ENCODE peak calls at places on chromosomes 11 and 22, in ten cellular contexts. V, J, B, K, A, O, I, Y, H and D are unnamed samples.
A peak's percentile ranks its signal among the peaks of the same experiment; 100 is the strongest.

GRCh38 chr11:68890490-68891231 is 13.0 kb downstream of the MRPL21 start:
- DNase-seq in V (peak; percentile 66), J (no peak), B (no peak), K (peak; percentile 64), A (no peak), O (peak; percentile 93), I (peak; percentile 46), Y (peak; percentile 91), H (peak; percentile 15), D (no peak)

GRCh38 chr11:111206472-111206871 is 39.1 kb upstream of the POU2AF2 start:
- DNase-seq in V (peak; percentile 80), J (no peak), B (no peak), K (peak; percentile 81), A (no peak), O (no peak), I (no peak), Y (peak; percentile 75), H (no peak), D (no peak)

GRCh38 chr22:43845981-43846380 is 16.3 kb downstream of the SULT4A1 start:
- DNase-seq in V (no peak), J (peak; percentile 55), B (no peak), K (no peak), A (no peak), O (peak; percentile 44), I (no peak), Y (no peak), H (no peak), D (no peak)

GRCh38 chr11:104462346-104462745 is 298.4 kb upstream of the PDGFD start:
- DNase-seq in V (peak; percentile 67), J (no peak), B (no peak), K (peak; percentile 81), A (no peak), O (no peak), I (no peak), Y (peak; percentile 9), H (peak; percentile 0), D (no peak)

GRCh38 chr11:76385903-76386302 is 4.8 kb downstream of the GVQW3 start:
- DNase-seq in V (no peak), J (peak; percentile 17), B (no peak), K (peak; percentile 20), A (no peak), O (no peak), I (no peak), Y (no peak), H (no peak), D (no peak)

GRCh38 chr11:99015634-99016454 is 4.9 kb upstream of the CNTN5 start:
- DNase-seq in V (peak; percentile 77), J (peak; percentile 8), B (no peak), K (peak; percentile 51), A (no peak), O (no peak), I (peak; percentile 50), Y (peak; percentile 27), H (no peak), D (no peak)

GRCh38 chr11:8811571-8811970 is 99.4 kb upstream of the AKIP1 start:
- DNase-seq in V (no peak), J (no peak), B (no peak), K (peak; percentile 72), A (no peak), O (no peak), I (no peak), Y (peak; percentile 59), H (no peak), D (no peak)

GRCh38 chr22:38760477-38761201 is 4.8 kb upstream of the SUN2 start:
- DNase-seq in V (peak; percentile 46), J (peak; percentile 26), B (no peak), K (peak; percentile 43), A (no peak), O (no peak), I (peak; percentile 74), Y (peak; percentile 37), H (no peak), D (no peak)

GRCh38 chr11:74371269-74372039 is 26.8 kb downstream of the PGM2L1 start:
- DNase-seq in V (peak; percentile 44), J (no peak), B (no peak), K (peak; percentile 80), A (no peak), O (no peak), I (peak; percentile 50), Y (peak; percentile 78), H (no peak), D (no peak)